ENCODE peak calls at places on chromosomes 3 and 15, in four cellular contexts. T is A549, Z is left ventricle myocardium inferior, M is ovary. R is an unnamed sample.

GRCh38 chr15:99605490-99605931 is 39.7 kb downstream of the MEF2A start:
- DNase-seq in M (no peak), Z (no peak), T (no peak), R (no peak)

GRCh38 chr3:158167737-158168469 is 58.0 kb downstream of the RSRC1 start:
- DNase-seq in T (peak; percentile 79), Z (no peak), M (no peak), R (no peak)

GRCh38 chr3:139358857-139359562 is 15.2 kb downstream of the MRPS22 start:
- DNase-seq in Z (no peak), M (no peak), T (no peak), R (no peak)

GRCh38 chr15:91263632-91264477 is 163.8 kb downstream of the SV2B start:
- DNase-seq in Z (peak; percentile 76), T (no peak), M (no peak), R (no peak)

GRCh38 chr3:151393146-151393831 is 8.7 kb upstream of the P2RY12 start:
- DNase-seq in Z (no peak), M (no peak), T (no peak), R (no peak)

GRCh38 chr3:184776916-184777315 is 35.0 kb upstream of the VPS8 start:
- DNase-seq in Z (no peak), T (no peak), M (no peak), R (no peak)

GRCh38 chr3:95002665-95003064 is 939.8 kb downstream of the NSUN3 start:
- DNase-seq in M (no peak), Z (no peak), T (no peak), R (no peak)

GRCh38 chr3:194224937-194225422 is 89.0 kb downstream of the HES1 start:
- DNase-seq in Z (no peak), T (no peak), M (no peak), R (no peak)

GRCh38 chr3:136378011-136378410 is 127.9 kb downstream of the PCCB start:
- DNase-seq in M (no peak), T (no peak), Z (no peak), R (no peak)

GRCh38 chr3:183185696-183186095 is 23.2 kb upstream of the LAMP3 start:
- DNase-seq in T (no peak), Z (no peak), M (no peak), R (peak; percentile 73)

GRCh38 chr15:28093761-28094535 is 5.2 kb downstream of the OCA2 start:
- DNase-seq in Z (no peak), T (no peak), M (no peak), R (no peak)

GRCh38 chr3:181941250-181941649 is 229.5 kb downstream of the SOX2 start:
- DNase-seq in T (no peak), Z (no peak), M (no peak), R (no peak)

GRCh38 chr15:63765338-63765737 is 68.4 kb downstream of the HERC1 start:
- DNase-seq in M (no peak), Z (no peak), T (no peak), R (no peak)

GRCh38 chr3:23761440-23761896 is 44.3 kb upstream of the UBE2E1 start:
- DNase-seq in M (no peak), T (peak; percentile 69), Z (no peak), R (peak; percentile 74)

GRCh38 chr15:78059110-78059839 is 18.2 kb downstream of the TBC1D2B start:
- DNase-seq in Z (no peak), M (no peak), T (no peak), R (no peak)

GRCh38 chr3:193826126-193826795 is 233.3 kb downstream of the OPA1 start:
- DNase-seq in Z (no peak), M (peak; percentile 50), T (peak; percentile 25), R (no peak)

GRCh38 chr15:30036304-30036703 is 46.5 kb upstream of the GOLGA8J start:
- DNase-seq in Z (no peak), M (no peak), T (no peak), R (no peak)

GRCh38 chr15:30033211-30033610 is 49.5 kb upstream of the GOLGA8J start:
- DNase-seq in T (no peak), M (no peak), Z (no peak), R (no peak)

GRCh38 chr15:30033763-30034162 is 49.0 kb upstream of the GOLGA8J start:
- DNase-seq in Z (no peak), M (no peak), T (no peak), R (no peak)

DNA sequence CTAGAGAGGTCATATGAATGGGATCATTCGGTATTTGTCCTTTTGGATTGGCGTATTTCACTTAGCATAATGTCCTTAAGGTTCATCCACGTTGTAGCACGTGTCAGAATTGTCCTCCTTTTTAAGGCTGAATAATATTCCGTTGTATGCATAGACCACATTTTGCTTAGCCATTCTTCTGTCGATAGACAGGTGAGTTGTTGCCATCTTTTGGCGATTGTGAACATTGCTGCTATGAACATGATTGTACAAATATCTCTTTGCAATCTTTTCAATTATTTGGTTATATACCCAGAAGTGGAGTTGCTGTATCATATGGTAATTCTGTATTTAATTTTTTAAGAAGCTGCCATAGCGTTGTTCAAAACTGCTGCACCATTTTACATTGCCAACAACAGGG is 52.4 kb upstream of the GOLGA8J start:
- DNase-seq in Z (no peak), T (peak; percentile 36), M (no peak), R (no peak)
- TF ChIP-seq CTCF in Z (no peak), T (peak; percentile 30), M (no peak), R (no peak)

DNA sequence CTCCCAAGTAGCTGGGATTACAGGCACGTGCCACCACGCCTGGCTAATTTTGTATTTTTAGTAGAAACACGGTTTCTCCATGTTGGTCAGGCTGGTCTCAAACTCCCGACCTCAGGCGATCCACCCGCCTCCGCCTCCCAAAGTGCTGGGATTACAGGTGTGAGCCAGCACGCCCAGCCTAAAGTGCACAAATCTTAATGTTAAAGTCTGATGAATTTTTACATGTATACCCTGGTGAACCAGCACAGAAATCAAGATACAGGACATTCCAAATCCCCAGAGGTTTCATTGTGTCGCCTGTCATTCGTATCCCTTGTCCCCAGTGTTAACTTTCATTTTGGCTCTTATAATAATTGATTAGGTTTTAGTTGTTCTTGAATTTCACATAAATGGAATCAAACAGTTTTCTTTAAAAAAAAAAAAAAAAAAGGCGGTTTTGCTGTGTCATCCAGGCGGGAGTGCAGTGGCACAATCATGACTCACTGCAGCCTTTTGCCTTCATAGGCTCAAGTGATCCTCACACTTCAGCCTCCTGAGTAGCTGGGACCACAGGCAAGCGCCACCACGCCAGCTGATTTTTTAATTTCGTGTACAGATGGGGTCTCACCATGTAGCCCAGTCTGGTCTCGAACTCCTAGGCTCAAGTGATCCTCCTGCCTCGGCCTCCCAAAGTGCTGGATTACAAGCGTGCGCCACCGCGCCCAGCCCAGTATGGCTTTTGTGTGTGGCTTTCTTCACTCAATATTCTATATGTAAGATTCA is 1.5 kb upstream of the TM4SF19 start:
- DNase-seq in M (no peak), T (peak; percentile 77), Z (no peak), R (peak; percentile 56)
- H3K27ac ChIP-seq in M (no peak overlapping the region), T (peak overlapping the region; percentile 90), Z (no peak overlapping the region), R (no peak overlapping the region)

GRCh38 chr3:43024183-43024865 is 45.2 kb downstream of the GASK1A start:
- DNase-seq in Z (no peak), T (no peak), M (no peak), R (no peak)

GRCh38 chr3:43023066-43023465 is 44.0 kb downstream of the GASK1A start:
- DNase-seq in Z (no peak), M (no peak), T (no peak), R (no peak)

GRCh38 chr3:43022111-43022510 is 43.0 kb downstream of the GASK1A start:
- DNase-seq in T (no peak), Z (no peak), M (no peak), R (no peak)

GRCh38 chr3:43023766-43024165 is 44.7 kb downstream of the GASK1A start:
- DNase-seq in Z (no peak), M (no peak), T (no peak), R (no peak)

DNA sequence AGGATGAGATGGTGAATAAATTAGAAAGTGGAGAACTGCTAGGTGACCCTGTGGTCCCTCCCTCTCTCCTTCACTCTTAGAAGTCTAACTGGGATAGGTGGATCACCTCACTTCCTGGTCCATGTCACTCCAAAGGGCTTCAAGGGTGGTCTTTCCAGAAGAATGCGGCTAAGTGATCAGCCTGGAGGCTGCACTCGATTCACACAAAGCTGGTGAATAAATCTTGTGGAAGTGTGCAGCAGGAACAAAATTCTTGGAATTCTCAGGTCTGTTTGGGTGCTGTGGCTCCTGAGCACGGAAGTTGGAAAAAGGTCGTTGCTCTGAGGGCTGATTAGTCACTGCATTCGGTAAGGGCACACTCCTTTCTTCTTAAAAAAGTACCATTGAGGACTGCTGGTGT is 46.3 kb downstream of the GASK1A start:
- DNase-seq in T (no peak), Z (no peak), M (no peak), R (no peak)
- TF ChIP-seq CTCF in T (no peak), Z (no peak), M (no peak), R (no peak)

DNA sequence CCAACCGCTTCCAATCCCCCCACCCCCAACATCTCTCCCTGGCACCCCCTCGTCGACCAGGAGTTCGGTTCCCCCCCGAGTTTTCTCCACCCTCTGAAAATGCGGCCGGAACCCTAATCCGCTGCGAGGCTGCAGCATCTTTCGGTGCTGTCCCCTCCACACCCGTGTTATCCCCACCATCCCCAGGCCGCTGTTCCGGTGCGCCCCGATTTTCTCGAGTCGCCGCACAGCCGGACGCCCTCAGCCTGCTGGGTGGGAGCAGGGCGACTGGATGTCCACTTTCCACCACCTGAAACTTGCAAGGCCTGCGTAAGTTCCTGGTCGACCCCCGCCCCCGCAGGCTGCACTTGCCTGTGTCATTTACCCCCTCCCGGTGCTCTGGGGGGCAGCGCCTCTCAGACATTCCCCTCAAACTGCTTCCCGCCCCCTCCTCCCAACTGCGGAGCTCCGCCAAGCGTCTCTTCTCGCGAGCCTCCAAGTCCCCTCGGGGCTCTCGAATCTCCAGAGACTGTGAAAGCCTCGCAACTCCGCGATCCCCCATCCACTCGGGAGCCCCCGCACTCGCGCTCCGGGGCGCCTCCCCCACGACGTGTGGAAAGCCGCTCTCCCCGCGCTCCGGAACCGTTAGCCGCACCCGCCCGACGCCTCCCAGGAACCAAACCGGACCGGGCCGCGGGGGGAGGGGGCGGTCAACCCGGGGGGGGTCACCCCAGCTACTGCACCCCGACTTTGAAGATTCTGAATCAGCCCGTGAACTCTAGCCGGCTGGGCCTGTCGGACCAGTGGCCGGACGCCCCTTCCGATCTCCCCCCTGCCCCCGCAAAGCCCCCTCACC is 566 bp downstream of the ETV5 start:
- DNase-seq in Z (peak; percentile 33), M (no peak), T (peak; percentile 70), R (peak; percentile 86)
- H3K27ac ChIP-seq in Z (peak overlapping the region; percentile 88), M (peak overlapping the region; percentile 50), T (peak overlapping the region; percentile 94), R (peak overlapping the region; percentile 75)

DNA sequence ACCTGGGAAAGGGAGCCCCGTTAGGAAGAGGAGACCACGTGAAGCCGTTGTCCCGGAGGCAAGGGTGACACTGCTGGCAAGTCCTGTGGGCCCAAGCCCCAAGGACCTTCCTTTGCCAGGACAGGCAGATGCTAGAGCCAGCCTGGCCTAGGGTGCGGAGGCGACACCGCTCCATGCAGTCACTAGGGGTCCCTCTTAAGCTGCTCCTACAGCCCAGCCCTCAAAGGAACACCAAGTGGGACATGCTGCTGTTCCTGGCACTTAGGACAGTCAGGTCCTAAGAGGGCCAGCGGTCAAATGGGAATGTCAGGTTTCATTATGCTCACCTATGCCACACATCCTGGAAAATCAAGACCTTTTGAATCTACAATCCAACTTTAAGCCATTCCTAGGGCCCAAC is 59.7 kb downstream of the RPN1 start:
- DNase-seq in T (no peak), M (no peak), Z (no peak), R (peak; percentile 36)
- TF ChIP-seq CTCF in T (no peak), M (no peak), Z (no peak), R (peak; percentile 15)

R was measured in cardiac muscle cell.